ENCODE peak calls at places on chromosomes 13 and 19, in five cellular contexts. Z is H1; H is CD4-positive, alpha-beta T cell; F is AG10803; M is nephron progenitor cell. L is an unnamed sample.

GRCh38 chr19:40283414-40284250 is 1.5 kb downstream of the AKT2 start:
- DNase-seq in Z (no peak), H (no peak), F (no peak), M (no peak), L (no peak)

GRCh38 chr13:42075517-42075916 is 27.1 kb downstream of the DGKH start:
- DNase-seq in Z (no peak), H (no peak), F (no peak), M (no peak), L (no peak)

GRCh38 chr13:104750377-104750776 is 1684.2 kb upstream of the SLC10A2 start:
- DNase-seq in Z (no peak), H (no peak), F (no peak), M (no peak), L (no peak)

GRCh38 chr13:100646030-100646673 is 28.4 kb downstream of the TMTC4 start:
- DNase-seq in Z (no peak), H (no peak), F (peak), M (peak), L (peak)

GRCh38 chr19:45161715-45162463 is 1.1 kb upstream of the NKPD1 start:
- DNase-seq in Z (peak), H (no peak), F (no peak), M (peak), L (peak)

GRCh38 chr13:98092888-98093287 is 50.0 kb upstream of the FARP1 start:
- DNase-seq in Z (no peak), H (no peak), F (no peak), M (no peak), L (no peak)

GRCh38 chr13:34035676-34036325 is 217.9 kb downstream of the RFC3 start:
- DNase-seq in Z (no peak), H (no peak), F (no peak), M (no peak), L (no peak)

GRCh38 chr19:18967358-18968146 is 26.5 kb upstream of the HOMER3 start:
- DNase-seq in Z (no peak), H (no peak), F (peak), M (peak), L (no peak)

GRCh38 chr13:41060723-41061074 is 610 bp upstream of the WBP4 start:
- DNase-seq in Z (peak), H (peak), F (peak), M (peak), L (peak)

GRCh38 chr13:97222934-97223710 is 989 bp downstream of the MBNL2 start:
- DNase-seq in Z (no peak), H (no peak), F (peak), M (no peak), L (no peak)

GRCh38 chr19:36256853-36257511 is 42.1 kb downstream of the ZNF146 start:
- DNase-seq in Z (peak), H (no peak), F (no peak), M (no peak), L (no peak)

GRCh38 chr13:53015971-53016370 is 12.6 kb upstream of the OLFM4 start:
- DNase-seq in Z (no peak), H (no peak), F (no peak), M (no peak), L (no peak)

GRCh38 chr13:19632915-19633339 is 532 bp upstream of the MPHOSPH8 start:
- DNase-seq in Z (no peak), H (no peak), F (no peak), M (no peak), L (no peak)

GRCh38 chr13:51064753-51065152 is 46.3 kb downstream of the C13orf42 start:
- DNase-seq in Z (peak), H (no peak), F (no peak), M (no peak), L (no peak)

GRCh38 chr19:45507864-45508680 is 793 bp downstream of the VASP start:
- DNase-seq in Z (peak), H (peak), F (no peak), M (peak), L (peak)

GRCh38 chr13:99083976-99084375 is 106.1 kb upstream of the DOCK9 start:
- DNase-seq in Z (no peak), H (peak), F (no peak), M (no peak), L (no peak)

GRCh38 chr19:27746691-27747380 is 1466.1 kb downstream of the UQCRFS1 start:
- DNase-seq in Z (peak), H (no peak), F (peak), M (peak), L (no peak)

GRCh38 chr19:7516878-7517277 is 975 bp downstream of the ZNF358 start:
- DNase-seq in Z (no peak), H (no peak), F (no peak), M (no peak), L (no peak)

GRCh38 chr13:46116653-46117502 is 12.0 kb upstream of the CPB2 start:
- DNase-seq in Z (no peak), H (no peak), F (no peak), M (no peak), L (no peak)

GRCh38 chr19:50266041-50266440 is 62.6 kb downstream of the MYH14 start:
- DNase-seq in Z (no peak), H (no peak), F (no peak), M (no peak), L (no peak)

GRCh38 chr13:51637852-51638496 is 53.7 kb downstream of the WDFY2 start:
- DNase-seq in Z (no peak), H (no peak), F (no peak), M (peak), L (no peak)

GRCh38 chr19:15869109-15869555 is 28.7 kb downstream of the CYP4F2 start:
- DNase-seq in Z (no peak), H (peak), F (peak), M (no peak), L (no peak)

GRCh38 chr19:15463865-15464371 is 426 bp downstream of the RASAL3 start:
- DNase-seq in Z (no peak), H (peak), F (no peak), M (no peak), L (no peak)

GRCh38 chr13:99896712-99897440 is 74.7 kb downstream of the ZIC5 start:
- DNase-seq in Z (no peak), H (no peak), F (no peak), M (no peak), L (no peak)

GRCh38 chr19:32677657-32678056 is 2.0 kb downstream of the RGS9BP start:
- DNase-seq in Z (no peak), H (no peak), F (no peak), M (peak), L (no peak)

GRCh38 chr19:12828494-12828893 is 5.9 kb downstream of the RTBDN start:
- DNase-seq in Z (peak), H (no peak), F (no peak), M (peak), L (no peak)

GRCh38 chr19:19750131-19750841 is 17.4 kb upstream of the ZNF14 start:
- DNase-seq in Z (no peak), H (no peak), F (no peak), M (no peak), L (no peak)

GRCh38 chr13:102846261-102847015 is 606 bp downstream of the ERCC5 start:
- DNase-seq in Z (no peak), H (peak), F (peak), M (peak), L (peak)

GRCh38 chr13:107239213-107239612 is 671.3 kb upstream of the ARGLU1 start:
- DNase-seq in Z (no peak), H (no peak), F (no peak), M (no peak), L (no peak)

GRCh38 chr19:7652061-7652641 is 15.2 kb downstream of the STXBP2 start:
- DNase-seq in Z (peak), H (peak), F (peak), M (peak), L (peak)

GRCh38 chr13:110877737-110878136 is 37.1 kb downstream of the ANKRD10 start:
- DNase-seq in Z (no peak), H (no peak), F (no peak), M (no peak), L (no peak)

GRCh38 chr13:112760440-112760839 is 70.6 kb downstream of the ATP11A start:
- DNase-seq in Z (no peak), H (no peak), F (no peak), M (no peak), L (no peak)

GRCh38 chr13:48318014-48318713 is 14.6 kb downstream of the RB1 start:
- DNase-seq in Z (no peak), H (no peak), F (no peak), M (no peak), L (no peak)

GRCh38 chr13:41601718-41602445 is 144.5 kb downstream of the RGCC start:
- DNase-seq in Z (no peak), H (no peak), F (peak), M (no peak), L (no peak)

GRCh38 chr13:30334663-30335386 is 27.5 kb upstream of the KATNAL1 start:
- DNase-seq in Z (peak), H (no peak), F (no peak), M (no peak), L (no peak)

GRCh38 chr13:20161951-20162300 is 1.1 kb upstream of the GJA3 start:
- DNase-seq in Z (no peak), H (no peak), F (no peak), M (no peak), L (no peak)

GRCh38 chr13:108227651-108228272 is 9.6 kb downstream of the ABHD13 start:
- DNase-seq in Z (no peak), H (no peak), F (peak), M (peak), L (peak)

GRCh38 chr19:48624791-48625723 is 5.8 kb downstream of the SPHK2 start:
- DNase-seq in Z (no peak), H (no peak), F (no peak), M (no peak), L (no peak)

GRCh38 chr13:33229446-33230177 is 55.9 kb downstream of the STARD13 start:
- DNase-seq in Z (no peak), H (no peak), F (peak), M (no peak), L (no peak)

GRCh38 chr13:61109741-61110140 is 305.9 kb downstream of the PCDH20 start:
- DNase-seq in Z (no peak), H (no peak), F (no peak), M (no peak), L (no peak)

DNA sequence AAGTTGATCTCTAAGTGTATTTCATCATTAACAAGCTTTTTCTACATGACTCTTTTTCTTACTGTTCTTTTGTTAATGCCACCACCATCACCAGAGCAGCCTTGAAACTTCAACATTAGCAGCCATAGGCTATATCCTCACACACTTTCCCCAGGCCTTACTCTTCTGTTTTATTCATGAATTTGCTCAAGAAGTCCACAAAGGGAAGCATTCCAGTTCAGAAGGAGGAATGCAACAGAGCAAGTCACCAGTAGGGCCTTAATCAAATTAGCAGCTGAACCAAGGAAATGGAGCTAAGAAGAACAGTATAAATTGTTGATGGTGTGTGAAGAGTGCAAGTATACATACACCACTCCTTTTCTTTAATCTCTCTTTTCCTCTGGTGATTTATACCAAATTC is 223.1 kb downstream of the NBEA start:
- DNase-seq in Z (no peak), H (no peak), F (no peak), M (no peak), L (no peak)
- TF ChIP-seq CTCF in Z (no peak), H (no peak), F (no peak), M (no peak), L (no peak)

DNA sequence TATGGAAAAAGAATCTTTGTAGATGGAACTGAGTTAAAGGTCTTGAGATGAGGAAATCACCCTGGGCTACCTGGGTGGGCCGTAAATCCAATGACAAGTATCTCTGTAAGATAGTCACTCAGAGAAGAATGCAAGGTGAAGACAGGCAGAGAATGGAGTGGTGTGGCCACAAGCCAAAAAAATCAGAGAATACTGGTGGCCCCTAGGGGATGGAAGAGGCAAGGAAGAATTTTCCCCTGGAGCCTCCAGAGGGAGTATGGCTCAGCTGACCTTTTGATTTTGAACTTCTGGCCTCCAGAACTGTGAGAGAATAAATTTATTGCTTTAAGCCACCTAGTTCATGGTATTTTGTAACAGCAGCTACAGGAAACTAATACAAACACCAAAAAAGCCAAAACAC is 32.7 kb upstream of the CSNK1A1L start:
- DNase-seq in Z (no peak), H (no peak), F (peak), M (peak), L (no peak)
- TF ChIP-seq CTCF in Z (peak), H (no peak), F (peak), M (no peak), L (peak)

GRCh38 chr19:52943134-52943883 is 19.4 kb downstream of the ZNF816 start:
- DNase-seq in Z (no peak), H (no peak), F (no peak), M (no peak), L (no peak)
- TF ChIP-seq CTCF in Z (no peak), H (no peak), F (no peak), M (no peak), L (no peak)

GRCh38 chr19:14023404-14024235 is 4.3 kb upstream of the RLN3 start:
- DNase-seq in Z (peak), H (no peak), F (peak), M (peak), L (peak)
- TF ChIP-seq CTCF in Z (peak), H (peak), F (peak), M (peak), L (peak)

DNA sequence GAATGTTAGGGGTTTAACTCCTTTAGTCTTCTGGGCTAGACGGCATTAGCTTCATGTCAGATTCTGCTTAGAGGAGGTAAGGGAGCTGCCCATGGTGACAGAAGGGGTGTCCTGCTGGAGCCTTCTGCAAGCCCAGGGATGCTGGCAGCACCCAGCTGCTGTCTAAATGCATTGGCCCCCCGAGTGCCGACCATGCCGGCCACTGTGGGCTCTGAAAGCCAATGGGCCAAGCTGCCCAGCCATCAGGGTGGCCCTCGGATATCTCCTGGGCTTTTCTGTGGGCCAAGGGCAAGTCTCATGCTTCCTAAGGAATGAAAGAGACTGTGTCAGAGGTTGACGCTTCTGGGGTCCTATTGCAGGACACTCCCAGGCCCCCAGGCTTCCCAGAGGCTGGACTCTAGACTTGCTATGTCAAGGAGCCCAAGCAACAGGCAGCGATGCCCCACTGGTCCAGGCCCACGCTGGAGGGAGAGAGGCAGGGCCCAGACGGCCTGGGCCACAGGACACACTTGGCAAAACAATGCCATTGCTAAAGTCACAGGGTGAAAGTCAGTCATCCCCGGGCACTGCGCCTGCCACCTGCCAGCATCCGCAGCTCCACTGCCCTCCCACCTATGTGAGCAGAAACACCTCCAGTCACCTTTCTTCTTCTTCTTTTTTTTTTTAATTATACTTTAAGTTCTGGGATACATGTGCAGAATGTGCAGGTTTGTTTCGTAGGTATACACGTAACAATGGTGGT is 160.2 kb upstream of the GPR12 start:
- DNase-seq in Z (no peak), H (no peak), F (no peak), M (no peak), L (no peak)
- TF ChIP-seq CTCF in Z (no peak), H (no peak), F (no peak), M (no peak), L (no peak)

GRCh38 chr19:57052102-57052501 is 67.7 kb upstream of the USP29 start:
- DNase-seq in Z (no peak), H (no peak), F (no peak), M (no peak), L (no peak)

GRCh38 chr19:57055956-57056355 is 63.8 kb upstream of the USP29 start:
- DNase-seq in Z (no peak), H (no peak), F (no peak), M (no peak), L (no peak)

GRCh38 chr19:57053401-57053800 is 66.4 kb upstream of the USP29 start:
- DNase-seq in Z (no peak), H (no peak), F (no peak), M (no peak), L (no peak)

GRCh38 chr19:57050863-57051262 is 68.9 kb upstream of the USP29 start:
- DNase-seq in Z (no peak), H (no peak), F (no peak), M (no peak), L (no peak)
- TF ChIP-seq CTCF in Z (no peak), H (no peak), F (no peak), M (no peak), L (no peak)

DNA sequence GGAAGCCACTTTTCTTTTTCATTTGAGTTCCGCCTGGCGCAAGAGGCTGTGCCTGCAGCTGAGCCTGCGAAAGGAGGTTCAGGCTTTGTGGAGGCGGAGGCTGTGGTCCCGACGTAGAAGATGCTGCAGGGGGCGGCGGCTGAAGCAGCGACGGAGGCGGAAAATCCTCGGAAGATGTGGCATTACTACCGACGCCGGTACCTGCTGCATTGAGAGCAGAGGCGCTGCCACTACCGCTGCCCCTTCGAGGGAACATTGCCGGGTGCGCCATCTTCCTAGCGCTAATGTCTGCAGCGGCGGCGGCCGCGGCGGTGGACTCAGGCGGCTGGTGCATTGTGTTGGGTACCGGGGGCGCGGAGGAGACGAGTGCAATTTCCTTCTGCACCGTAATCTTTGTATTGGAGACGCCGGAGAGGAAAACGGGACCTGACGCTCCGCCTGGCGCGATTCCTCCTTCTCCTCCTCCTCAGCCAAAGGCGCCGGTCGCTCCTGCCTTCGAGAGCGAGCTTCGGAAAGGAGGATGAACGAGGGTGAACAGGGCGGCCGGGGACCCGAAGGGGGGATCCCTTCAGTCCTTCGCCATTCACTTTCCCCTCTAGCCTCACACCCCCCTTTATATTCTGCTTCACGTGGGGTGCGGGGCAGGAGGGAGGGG is at the start of gene TSC22D1:
- DNase-seq in Z (peak), H (peak), F (peak), M (peak), L (peak)
- TF ChIP-seq CTCF in Z (no peak), H (no peak), F (peak), M (no peak), L (no peak)

DNA sequence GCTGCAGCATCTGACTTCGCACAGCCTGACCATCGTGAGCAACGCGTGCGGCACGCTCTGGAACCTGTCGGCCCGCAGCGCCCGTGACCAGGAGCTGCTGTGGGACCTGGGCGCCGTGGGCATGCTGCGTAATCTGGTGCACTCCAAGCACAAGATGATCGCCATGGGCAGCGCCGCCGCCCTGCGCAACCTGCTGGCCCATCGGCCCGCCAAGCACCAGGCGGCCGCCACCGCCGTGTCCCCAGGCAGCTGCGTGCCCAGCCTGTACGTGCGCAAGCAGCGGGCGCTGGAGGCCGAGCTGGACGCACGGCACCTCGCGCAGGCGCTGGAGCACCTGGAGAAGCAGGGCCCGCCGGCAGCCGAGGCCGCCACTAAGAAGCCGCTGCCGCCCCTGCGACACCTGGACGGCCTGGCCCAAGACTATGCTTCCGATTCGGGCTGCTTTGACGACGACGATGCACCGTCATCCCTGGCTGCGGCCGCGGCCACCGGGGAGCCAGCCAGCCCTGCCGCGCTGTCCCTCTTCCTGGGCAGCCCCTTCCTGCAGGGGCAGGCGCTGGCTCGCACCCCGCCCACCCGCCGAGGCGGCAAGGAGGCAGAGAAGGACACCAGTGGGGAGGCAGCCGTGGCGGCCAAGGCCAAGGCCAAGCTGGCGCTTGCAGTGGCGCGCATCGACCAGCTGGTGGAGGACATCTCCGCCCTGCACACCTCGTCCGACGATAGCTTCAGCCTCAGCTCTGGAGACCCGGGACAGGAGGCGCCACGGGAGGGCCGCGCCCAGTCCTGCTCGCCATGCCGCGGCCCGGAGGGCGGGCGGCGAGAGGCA is 13.6 kb downstream of the C19orf25 start:
- DNase-seq in Z (peak), H (no peak), F (peak), M (peak), L (no peak)
- TF ChIP-seq CTCF in Z (peak), H (peak), F (peak), M (peak), L (peak)